ENCODE peak calls at places on chromosomes 13 and 19, in four cellular contexts. J is cardiac muscle cell, C is body of pancreas, L is uterus. S is an unnamed sample.

GRCh38 chr13:83515267-83515666 is 367.0 kb downstream of the SLITRK1 start:
- DNase-seq in J (no peak), C (no peak), L (no peak), S (no peak)

GRCh38 chr13:50230365-50230978 is 215.2 kb downstream of the KCNRG start:
- DNase-seq in J (no peak), C (no peak), L (no peak), S (no peak)

GRCh38 chr19:6632002-6632621 is 37.8 kb downstream of the TNFSF14 start:
- DNase-seq in J (peak; percentile 83), C (peak; percentile 78), L (peak; percentile 39), S (peak; percentile 82)

GRCh38 chr19:45613926-45614725 is 12.1 kb upstream of the GPR4 start:
- DNase-seq in J (no peak), C (no peak), L (no peak), S (no peak)

GRCh38 chr13:79309690-79310089 is 96.4 kb downstream of the RBM26 start:
- DNase-seq in J (no peak), C (no peak), L (no peak), S (no peak)

GRCh38 chr19:5407356-5407755 is 47.9 kb upstream of the ZNRF4 start:
- DNase-seq in J (no peak), C (no peak), L (no peak), S (peak; percentile 6)

GRCh38 chr19:54209058-54209747 is 8.5 kb downstream of the RPS9 start:
- DNase-seq in J (no peak), C (peak; percentile 37), L (no peak), S (peak; percentile 61)

GRCh38 chr19:46654621-46655152 is 6.3 kb downstream of the DACT3 start:
- DNase-seq in J (peak; percentile 43), C (no peak), L (peak; percentile 60), S (peak; percentile 58)

DNA sequence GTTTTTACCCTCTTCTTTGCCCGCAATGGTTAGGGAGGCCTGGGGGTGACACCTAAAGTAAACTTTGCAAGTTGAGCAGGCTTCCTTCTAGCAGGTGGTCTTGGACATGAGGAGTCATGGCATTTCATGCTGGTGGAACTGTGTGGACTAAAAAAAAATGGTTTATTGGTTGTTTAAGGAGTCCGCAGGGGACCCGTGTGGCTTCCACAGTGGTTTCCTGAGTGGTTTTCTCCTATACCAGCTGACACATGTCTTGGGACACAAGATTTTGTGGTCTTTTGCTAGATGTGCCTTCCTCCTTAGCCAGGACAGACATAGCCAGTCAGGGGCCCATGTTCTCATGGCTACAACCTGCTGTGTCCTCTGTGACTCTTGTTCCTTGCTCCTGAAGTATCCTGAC is 1.5 kb downstream of the ZNF543 start:
- DNase-seq in J (no peak), C (no peak), L (no peak), S (no peak)
- H3K27ac ChIP-seq in J (no peak overlapping the region), C (no peak overlapping the region), L (no peak overlapping the region), S (no peak overlapping the region)

GRCh38 chr19:41861846-41862245 is 1.8 kb downstream of the RPS19 start:
- DNase-seq in J (no peak), C (no peak), L (no peak), S (no peak)

GRCh38 chr19:41866284-41866683 is 6.2 kb downstream of the RPS19 start:
- DNase-seq in J (no peak), C (no peak), L (no peak), S (peak; percentile 77)

GRCh38 chr19:41862445-41862986 is 2.5 kb downstream of the RPS19 start:
- DNase-seq in J (no peak), C (no peak), L (no peak), S (no peak)

GRCh38 chr19:41863209-41863931 is 3.3 kb downstream of the RPS19 start:
- DNase-seq in J (no peak), C (no peak), L (no peak), S (no peak)

DNA sequence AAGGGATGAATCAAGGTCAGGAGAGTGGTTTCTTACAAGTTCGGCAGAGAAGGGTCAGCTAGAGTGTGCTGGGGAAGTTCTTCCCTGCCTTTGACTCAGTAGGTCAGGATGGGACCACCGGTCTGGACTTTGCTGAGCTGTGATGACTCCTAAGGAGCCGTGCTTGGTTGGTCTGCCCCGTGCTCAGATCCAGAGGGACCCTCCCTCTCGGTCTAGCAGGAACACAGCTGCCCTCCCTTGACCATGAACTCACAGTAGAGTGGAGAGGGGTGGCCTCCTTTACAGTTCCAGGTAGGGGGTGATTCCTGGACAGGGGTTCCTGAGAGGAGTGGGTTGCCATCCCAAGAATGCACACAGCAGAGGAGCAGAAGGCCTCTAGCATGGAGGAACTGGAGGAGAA is 4.3 kb downstream of the RPS19 start:
- DNase-seq in J (no peak), C (no peak), L (no peak), S (no peak)
- H3K4me1 ChIP-seq in J (peaks cover 10% of the 10 kb centered on the region), C (peaks cover 71% of the 10 kb centered on the region), L (peaks cover 27% of the 10 kb centered on the region), S (peaks cover 17% of the 10 kb centered on the region)

GRCh38 chr19:58304255-58304654 is 922 bp upstream of the ERVK3-1 start:
- DNase-seq in J (no peak), C (no peak), L (no peak), S (no peak)

GRCh38 chr19:58307736-58308135 is 2.6 kb downstream of the ERVK3-1 start:
- DNase-seq in J (no peak), C (no peak), L (no peak), S (no peak)

GRCh38 chr19:58304748-58305064 is 471 bp upstream of the ERVK3-1 start:
- DNase-seq in J (no peak), C (no peak), L (no peak), S (no peak)

GRCh38 chr19:58305065-58305931 is at the start of gene ERVK3-1:
- DNase-seq in J (peak; percentile 98), C (peak; percentile 94), L (peak; percentile 93), S (peak; percentile 96)

DNA sequence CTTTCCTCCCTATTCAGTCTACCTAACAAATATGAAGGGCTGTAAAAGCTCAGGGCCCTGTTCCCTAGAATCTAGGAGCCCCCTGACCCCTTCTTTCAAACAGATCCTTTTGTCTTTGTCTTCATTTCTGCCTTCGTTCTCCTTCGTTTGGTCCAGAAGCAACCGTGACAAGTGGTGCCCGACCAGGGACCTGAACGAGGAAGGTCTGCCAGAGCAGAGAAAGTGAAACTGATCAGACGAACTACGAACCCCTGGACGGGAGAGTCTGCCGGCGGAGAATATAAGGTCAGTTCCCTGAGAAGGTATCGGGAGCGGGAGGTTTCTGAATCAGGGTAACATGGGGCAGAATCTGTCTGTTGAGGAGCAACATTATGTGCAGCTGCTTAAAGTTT is 751 bp downstream of the ERVK3-1 start:
- DNase-seq in J (no peak), C (no peak), L (no peak), S (no peak)
- H3K27ac ChIP-seq in J (peak overlapping the region; percentile 78), C (peak overlapping the region; percentile 87), L (peak overlapping the region; percentile 88), S (peak overlapping the region; percentile 49)

DNA sequence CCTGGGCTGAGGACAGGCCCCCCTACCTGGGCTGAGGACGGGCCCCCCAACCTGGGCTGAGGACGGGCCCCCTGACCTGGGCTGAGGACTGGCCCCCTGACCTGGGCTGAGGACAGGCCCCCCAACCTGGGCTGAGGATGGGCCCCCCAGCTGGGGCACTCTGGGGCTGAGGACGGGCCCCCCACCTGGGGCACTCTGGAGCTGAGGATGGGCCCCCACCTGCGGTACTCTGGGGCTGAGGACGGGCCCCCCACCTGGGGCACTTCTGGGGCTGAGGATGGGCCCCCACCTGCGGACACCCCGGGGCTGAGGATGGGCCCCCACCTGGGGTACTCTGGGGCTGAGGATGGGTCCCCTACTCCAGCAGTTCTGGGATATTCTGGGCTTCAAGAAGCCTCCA is 65.5 kb downstream of the RASA3 start:
- DNase-seq in J (no peak), C (no peak), L (no peak), S (no peak)
- H3K4me1 ChIP-seq in J (peaks cover 24% of the 10 kb centered on the region), C (peaks cover 44% of the 10 kb centered on the region), L (peaks cover 28% of the 10 kb centered on the region), S (peaks cover 11% of the 10 kb centered on the region)

GRCh38 chr13:111645598-111646463 is 325.4 kb downstream of the TEX29 start:
- DNase-seq in J (no peak), C (no peak), L (no peak), S (no peak)

GRCh38 chr13:111650626-111651025 is 330.2 kb downstream of the TEX29 start:
- DNase-seq in J (no peak), C (no peak), L (no peak), S (no peak)

GRCh38 chr13:111644750-111645149 is 324.3 kb downstream of the TEX29 start:
- DNase-seq in J (no peak), C (no peak), L (no peak), S (no peak)

GRCh38 chr13:111645198-111645597 is 324.8 kb downstream of the TEX29 start:
- DNase-seq in J (no peak), C (no peak), L (no peak), S (no peak)

DNA sequence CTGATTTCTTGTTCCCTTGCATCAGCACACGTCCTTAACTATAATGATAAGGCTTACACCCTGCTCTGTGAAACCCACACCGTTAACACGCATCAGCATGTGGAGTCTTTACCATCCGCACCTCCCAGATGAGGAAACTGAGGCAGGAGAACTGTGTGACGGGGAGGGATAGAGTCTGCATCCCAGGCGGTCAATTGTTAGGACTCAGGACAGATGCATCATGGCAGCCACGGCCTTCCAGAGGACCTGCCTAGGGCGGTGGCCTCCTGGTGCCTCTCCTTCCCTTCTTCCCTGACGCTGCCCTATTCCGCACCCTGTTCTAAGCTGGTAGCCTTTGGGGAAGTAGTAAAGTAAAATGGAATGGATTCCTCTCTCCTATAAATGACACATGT is 326.0 kb downstream of the TEX29 start:
- DNase-seq in J (no peak), C (no peak), L (no peak), S (no peak)
- H3K27ac ChIP-seq in J (no peak overlapping the region), C (no peak overlapping the region), L (no peak overlapping the region), S (no peak overlapping the region)

S was measured in SJCRH30.